ENCODE peak calls at places on chromosome 7, in eight cellular contexts. N is fibroblast of lung; U is heart right ventricle; B is cardiac muscle cell; V is left ventricle myocardium inferior; X is CD8-positive, alpha-beta memory T cell; G is GM23248; Z is AG04450. D is an unnamed sample.

GRCh38 chr7:129793506-129794310 is 159.1 kb downstream of the UBE2H start:
- DNase-seq in X (no peak), B (no peak), N (no peak), G (no peak), Z (no peak), U (no peak), V (no peak), D (no peak)

GRCh38 chr7:26097837-26098668 is 53.9 kb upstream of the NFE2L3 start:
- DNase-seq in N (no peak), U (no peak), X (no peak), G (no peak), V (no peak), Z (no peak), B (no peak), D (no peak)

GRCh38 chr7:112789453-112789823 is 755 bp downstream of the TMEM168 start:
- DNase-seq in U (no peak), B (no peak), G (no peak), N (no peak), Z (no peak), V (no peak), X (no peak), D (no peak)

GRCh38 chr7:84548366-84549085 is 353.9 kb upstream of the SEMA3A start:
- DNase-seq in G (peak; percentile 72), N (peak; percentile 61), X (no peak), B (peak; percentile 48), U (no peak), Z (no peak), V (no peak), D (no peak)

GRCh38 chr7:28629216-28629848 is 217.0 kb downstream of the CREB5 start:
- DNase-seq in B (peak; percentile 9), U (peak; percentile 22), N (peak; percentile 63), V (peak; percentile 44), G (peak; percentile 91), X (no peak), Z (no peak), D (peak; percentile 46)

GRCh38 chr7:31418928-31419327 is 78.4 kb upstream of the NEUROD6 start:
- DNase-seq in Z (no peak), X (no peak), V (no peak), U (no peak), B (no peak), G (no peak), N (no peak), D (no peak)

GRCh38 chr7:47647213-47647985 is 65.5 kb upstream of the TNS3 start:
- DNase-seq in Z (no peak), N (no peak), V (no peak), B (no peak), U (no peak), X (no peak), G (no peak), D (no peak)

GRCh38 chr7:16880469-16881034 is 1.2 kb downstream of the AGR3 start:
- DNase-seq in U (no peak), Z (no peak), N (no peak), B (no peak), X (no peak), G (no peak), V (no peak), D (no peak)

GRCh38 chr7:121473645-121474300 is 77.7 kb upstream of the FAM3C start:
- DNase-seq in N (no peak), V (no peak), X (no peak), B (no peak), U (no peak), G (no peak), Z (no peak), D (no peak)

GRCh38 chr7:2296830-2297229 is 17.4 kb downstream of the SNX8 start:
- DNase-seq in X (no peak), U (no peak), B (no peak), V (no peak), Z (no peak), G (no peak), N (no peak), D (no peak)

GRCh38 chr7:2299853-2300512 is 14.3 kb downstream of the SNX8 start:
- DNase-seq in G (peak; percentile 35), B (no peak), N (no peak), U (no peak), Z (no peak), V (no peak), X (no peak), D (no peak)

GRCh38 chr7:2295936-2296620 is 18.2 kb downstream of the SNX8 start:
- DNase-seq in Z (no peak), G (no peak), X (no peak), V (no peak), U (no peak), B (no peak), N (no peak), D (no peak)

GRCh38 chr7:2301510-2301860 is 12.8 kb downstream of the SNX8 start:
- DNase-seq in V (no peak), G (peak; percentile 48), B (no peak), U (no peak), X (no peak), Z (no peak), N (no peak), D (no peak)

DNA sequence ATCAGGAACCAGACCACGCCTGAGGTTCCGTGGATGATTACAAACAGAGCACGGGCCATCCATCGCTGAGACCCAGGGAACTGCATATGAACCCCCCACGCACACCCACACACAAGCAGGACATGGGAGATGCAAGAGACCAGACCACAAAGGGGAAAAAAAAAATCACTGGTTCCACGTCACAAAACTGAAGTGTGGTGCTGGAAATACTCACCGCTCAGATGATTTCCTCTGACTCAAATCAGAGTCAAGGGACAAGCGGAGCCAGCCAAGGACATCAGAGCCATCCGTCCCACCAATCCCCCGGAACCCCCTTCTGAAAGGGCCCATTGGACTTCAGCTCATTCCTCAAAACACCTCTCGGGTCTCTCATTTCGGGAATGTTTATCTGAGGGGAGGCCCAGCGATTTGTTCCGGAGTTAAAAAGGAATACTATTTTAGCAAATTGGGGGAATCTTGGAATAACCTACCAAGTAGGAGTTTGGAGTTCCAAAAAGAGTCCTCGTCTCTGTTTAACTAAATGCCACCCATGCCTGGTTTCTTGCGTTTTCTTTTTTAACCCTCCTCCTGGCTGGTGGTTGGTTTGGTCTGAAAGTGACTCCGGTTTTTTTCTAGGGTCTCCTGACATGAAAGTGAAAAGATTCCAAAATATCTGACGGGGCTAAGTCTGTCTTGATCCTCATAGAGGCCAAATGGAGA is 15.0 kb downstream of the SNX8 start:
- DNase-seq in X (no peak), U (no peak), V (no peak), N (peak; percentile 75), G (peak; percentile 92), Z (no peak), B (peak; percentile 84), D (peak; percentile 70)
- H3K4me3 ChIP-seq in X (no peak overlapping the region), U (no peak overlapping the region), V (peak overlapping the region; percentile 19), N (no peak overlapping the region), G (peak overlapping the region; percentile 60), Z (peak overlapping the region; percentile 44), B (no peak overlapping the region), D (no peak overlapping the region)

GRCh38 chr7:123609883-123610239 is 8.2 kb downstream of the ASB15 start:
- DNase-seq in N (no peak), V (no peak), X (no peak), Z (no peak), B (no peak), G (no peak), U (no peak), D (no peak)

GRCh38 chr7:123612024-123612423 is 10.4 kb downstream of the ASB15 start:
- DNase-seq in V (no peak), G (no peak), U (no peak), X (no peak), B (no peak), N (peak; percentile 5), Z (no peak), D (no peak)

GRCh38 chr7:123604739-123605138 is 3.1 kb downstream of the ASB15 start:
- DNase-seq in X (no peak), B (no peak), U (no peak), G (no peak), N (no peak), Z (no peak), V (no peak), D (no peak)

GRCh38 chr7:123607423-123607975 is 5.9 kb downstream of the ASB15 start:
- DNase-seq in G (no peak), N (no peak), U (no peak), X (no peak), V (no peak), B (no peak), Z (no peak), D (no peak)

GRCh38 chr7:123608991-123609882 is 7.6 kb downstream of the ASB15 start:
- DNase-seq in V (no peak), G (no peak), X (no peak), B (no peak), Z (no peak), U (no peak), N (no peak), D (no peak)
- H3K4me3 ChIP-seq in V (no peak overlapping the region), G (no peak overlapping the region), X (no peak overlapping the region), B (no peak overlapping the region), Z (no peak overlapping the region), U (no peak overlapping the region), N (no peak overlapping the region), D (no peak overlapping the region)

DNA sequence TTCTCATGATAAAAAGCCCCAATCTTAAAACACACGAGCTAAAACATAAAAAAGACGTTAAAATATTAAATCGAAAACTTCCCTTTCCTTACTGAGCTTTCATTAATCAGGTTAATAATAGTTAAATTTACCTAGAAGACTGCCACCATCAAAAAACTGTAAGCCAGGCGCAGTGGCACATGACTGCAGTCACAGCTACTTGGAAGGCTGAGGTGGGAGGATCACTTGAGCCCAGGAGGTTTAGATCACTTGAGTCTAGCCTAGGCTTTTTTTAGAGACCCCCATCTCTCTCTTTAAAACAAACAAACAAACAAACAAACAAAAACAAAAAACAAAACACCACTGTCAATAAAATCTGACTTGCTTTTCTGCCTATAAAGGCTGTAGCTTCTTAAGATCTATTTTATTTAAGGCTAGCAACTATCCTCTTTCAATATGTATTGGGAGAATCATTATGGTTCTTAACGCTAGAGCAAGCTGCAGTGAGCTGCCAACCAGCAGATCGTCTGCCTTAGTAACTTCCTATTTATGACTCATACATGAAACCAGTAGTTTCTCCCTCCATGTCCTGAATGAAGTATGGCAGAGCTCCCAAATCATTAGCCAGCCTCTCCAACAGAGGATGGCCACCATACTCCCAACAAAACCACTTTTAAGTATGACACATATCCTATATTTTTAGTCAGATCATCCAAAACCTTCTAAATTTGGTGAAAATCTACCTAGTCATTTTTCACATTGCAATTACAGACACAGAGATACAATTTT is 163.7 kb downstream of the SRPK2 start:
- DNase-seq in X (no peak), B (peak; percentile 85), N (peak; percentile 89), V (no peak), U (no peak), G (peak; percentile 95), Z (peak; percentile 57), D (peak; percentile 85)
- H3K4me3 ChIP-seq in X (no peak overlapping the region), B (no peak overlapping the region), N (no peak overlapping the region), V (no peak overlapping the region), U (no peak overlapping the region), G (peak overlapping the region; percentile 52), Z (no peak overlapping the region), D (no peak overlapping the region)

DNA sequence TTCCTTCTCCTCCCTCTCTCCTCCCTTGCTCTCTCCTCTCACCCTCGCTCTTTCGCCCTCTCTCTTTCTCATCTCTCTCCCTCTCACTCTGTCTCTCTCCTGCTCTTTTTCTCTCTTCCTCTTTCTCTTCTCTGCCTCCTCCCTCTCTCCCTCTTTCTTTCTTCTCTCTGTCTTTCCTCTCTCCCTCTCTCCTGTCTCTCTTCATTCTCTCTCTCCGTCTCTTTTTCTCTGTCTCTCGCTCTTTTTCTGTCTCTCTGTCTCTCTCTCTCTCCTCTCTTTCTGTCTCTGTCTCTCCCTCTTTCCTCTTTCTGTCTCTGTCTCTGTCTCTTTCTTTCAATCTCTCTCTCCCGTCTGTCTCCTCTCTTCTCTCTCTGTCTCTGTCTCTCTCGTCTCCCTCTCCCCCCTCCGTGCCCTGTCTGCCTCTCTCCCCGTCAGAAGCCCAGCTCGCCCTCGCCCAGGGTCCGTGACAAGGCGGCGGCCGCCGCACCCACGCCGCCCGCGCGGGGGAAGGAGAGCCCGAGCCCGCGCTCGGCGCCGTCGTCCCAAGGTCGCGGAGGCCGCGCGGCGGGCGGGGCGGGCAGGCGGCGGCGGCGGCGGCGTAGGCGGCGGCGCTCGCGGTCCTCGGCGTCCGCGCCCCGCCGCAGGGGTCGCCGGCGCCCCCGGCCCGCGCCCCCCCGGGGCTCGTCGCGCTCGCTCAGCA is 21.3 kb upstream of the HSPB1 start:
- DNase-seq in Z (no peak), G (peak; percentile 51), U (no peak), V (no peak), X (no peak), N (no peak), B (no peak), D (no peak)
- H3K4me3 ChIP-seq in Z (peak overlapping the region; percentile 36), G (peak overlapping the region; percentile 57), U (peak overlapping the region; percentile 51), V (peak overlapping the region; percentile 70), X (peak overlapping the region; percentile 37), N (no peak overlapping the region), B (peak overlapping the region; percentile 19), D (peak overlapping the region; percentile 17)